ENCODE peak calls at places on chromosomes 7 and 10, in four cellular contexts. P is GM12878, N is K562, W is HL-60. T is an unnamed sample.

GRCh38 chr7:79691094-79691493 is 237.6 kb upstream of the MAGI2 start:
- DNase-seq in P (no peak), N (no peak), W (no peak), T (no peak)

GRCh38 chr10:35440016-35440415 is 103.7 kb downstream of the CCNY start:
- DNase-seq in P (no peak), N (no peak), W (no peak), T (no peak)

GRCh38 chr7:112272921-112273561 is 66.5 kb downstream of the ZNF277 start:
- DNase-seq in P (no peak), N (no peak), W (no peak), T (no peak)

GRCh38 chr7:129612112-129613015 is 844 bp downstream of the NRF1 start:
- DNase-seq in P (no peak), N (no peak), W (no peak), T (no peak)

GRCh38 chr10:36808625-36809362 is 316.6 kb upstream of the ANKRD30A start:
- DNase-seq in P (no peak), N (no peak), W (no peak), T (no peak)

GRCh38 chr10:129949411-129950335 is 14.4 kb downstream of the EBF3 start:
- DNase-seq in P (no peak), N (no peak), W (no peak), T (no peak)

GRCh38 chr10:73253226-73253557 is 748 bp upstream of the MRPS16 start:
- DNase-seq in P (no peak), N (peak), W (no peak), T (peak)

GRCh38 chr7:29798422-29798821 is 7.9 kb upstream of the WIPF3 start:
- DNase-seq in P (no peak), N (no peak), W (peak), T (no peak)

GRCh38 chr10:97713351-97713827 is at the start of gene MARVELD1:
- DNase-seq in P (no peak), N (peak), W (peak), T (peak)

GRCh38 chr7:98978672-98979071 is 100.3 kb downstream of the TRRAP start:
- DNase-seq in P (no peak), N (no peak), W (no peak), T (no peak)

GRCh38 chr7:155369-156000 is 36.9 kb upstream of the FAM20C start:
- DNase-seq in P (no peak), N (no peak), W (no peak), T (no peak)

GRCh38 chr10:25113231-25114035 is 61.4 kb upstream of the GPR158 start:
- DNase-seq in P (no peak), N (peak), W (no peak), T (peak)

GRCh38 chr10:114811769-114812353 is 9.7 kb upstream of the FHIP2A start:
- DNase-seq in P (no peak), N (no peak), W (no peak), T (no peak)

GRCh38 chr10:97923057-97923456 is 73.4 kb downstream of the GOLGA7B start:
- DNase-seq in P (no peak), N (no peak), W (no peak), T (no peak)

GRCh38 chr10:63429280-63429679 is 36.5 kb downstream of the JMJD1C start:
- DNase-seq in P (no peak), N (no peak), W (no peak), T (no peak)

GRCh38 chr7:13830604-13830915 is 158.9 kb downstream of the ETV1 start:
- DNase-seq in P (no peak), N (no peak), W (no peak), T (no peak)

GRCh38 chr7:40715053-40715430 is 580.2 kb downstream of the SUGCT start:
- DNase-seq in P (no peak), N (no peak), W (no peak), T (no peak)

GRCh38 chr10:114517681-114518250 is 113.5 kb upstream of the AFAP1L2 start:
- DNase-seq in P (no peak), N (no peak), W (no peak), T (no peak)

GRCh38 chr10:51896849-51897248 is 197.5 kb upstream of the CSTF2T start:
- DNase-seq in P (no peak), N (no peak), W (no peak), T (no peak)

GRCh38 chr10:21712975-21713374 is 178.9 kb downstream of the MLLT10 start:
- DNase-seq in P (no peak), N (no peak), W (no peak), T (no peak)

GRCh38 chr7:36487756-36488336 is 98.2 kb downstream of the ANLN start:
- DNase-seq in P (peak), N (no peak), W (peak), T (peak)

GRCh38 chr7:143906895-143907294 is 4.9 kb upstream of the TCAF1 start:
- DNase-seq in P (no peak), N (no peak), W (no peak), T (no peak)

GRCh38 chr10:77592946-77593636 is 44.5 kb downstream of the KCNMA1 start:
- DNase-seq in P (no peak), N (no peak), W (no peak), T (no peak)

GRCh38 chr10:62710182-62710581 is 94.3 kb upstream of the ADO start:
- DNase-seq in P (no peak), N (no peak), W (no peak), T (no peak)

GRCh38 chr7:82559203-82559805 is 115.7 kb upstream of the CACNA2D1 start:
- DNase-seq in P (no peak), N (no peak), W (no peak), T (no peak)

GRCh38 chr7:137755846-137756685 is 90.7 kb downstream of the DGKI start:
- DNase-seq in P (no peak), N (no peak), W (no peak), T (no peak)

GRCh38 chr10:11210211-11210922 is 192.7 kb downstream of the CELF2 start:
- DNase-seq in P (no peak), N (no peak), W (no peak), T (no peak)

GRCh38 chr7:102439963-102440795 is 6.8 kb downstream of the ORAI2 start:
- DNase-seq in P (no peak), N (peak), W (no peak), T (no peak)

GRCh38 chr7:144489504-144489903 is 86.0 kb upstream of the NOBOX start:
- DNase-seq in P (no peak), N (no peak), W (no peak), T (no peak)

GRCh38 chr7:36765605-36766004 is 41.3 kb upstream of the AOAH start:
- DNase-seq in P (no peak), N (peak), W (no peak), T (no peak)

GRCh38 chr7:30920021-30920583 is 8.4 kb downstream of the AQP1 start:
- DNase-seq in P (no peak), N (no peak), W (no peak), T (no peak)

GRCh38 chr7:7653568-7654187 is 13.1 kb downstream of the UMAD1 start:
- DNase-seq in P (peak), N (peak), W (no peak), T (no peak)

GRCh38 chr10:131683281-131683861 is 217.4 kb upstream of the PPP2R2D start:
- DNase-seq in P (no peak), N (no peak), W (no peak), T (no peak)

GRCh38 chr10:33421789-33422188 is 87.3 kb upstream of the NRP1 start:
- DNase-seq in P (no peak), N (no peak), W (no peak), T (no peak)

GRCh38 chr10:119251315-119251708 is 43.9 kb downstream of the GRK5 start:
- DNase-seq in P (no peak), N (peak), W (no peak), T (no peak)

GRCh38 chr10:71440506-71441035 is 43.9 kb downstream of the CDH23 start:
- DNase-seq in P (no peak), N (no peak), W (no peak), T (no peak)

GRCh38 chr7:149477494-149478443 is 16.9 kb upstream of the ZNF777 start:
- DNase-seq in P (no peak), N (no peak), W (no peak), T (no peak)
- TF ChIP-seq POLR2AphosphoS5 in P (no peak), N (no peak), W (no peak), T (no peak)

GRCh38 chr10:49608925-49609282 is 1.2 kb upstream of the SLC18A3 start:
- DNase-seq in P (no peak), N (no peak), W (no peak), T (no peak)
- TF ChIP-seq SPI1 in P (no peak), N (no peak), W (no peak), T (no peak)

GRCh38 chr10:43814611-43815010 is 165.9 kb upstream of the ZNF32 start:
- DNase-seq in P (no peak), N (no peak), W (no peak), T (no peak)

GRCh38 chr10:43818687-43819086 is 170.0 kb upstream of the ZNF32 start:
- DNase-seq in P (no peak), N (no peak), W (no peak), T (no peak)

GRCh38 chr10:43815486-43815885 is 166.8 kb upstream of the ZNF32 start:
- DNase-seq in P (no peak), N (no peak), W (no peak), T (no peak)

GRCh38 chr10:43817368-43817767 is 168.7 kb upstream of the ZNF32 start:
- DNase-seq in P (no peak), N (no peak), W (no peak), T (no peak)

GRCh38 chr10:43816351-43817321 is 168.0 kb upstream of the ZNF32 start:
- DNase-seq in P (peak), N (no peak), W (no peak), T (peak)
- TF ChIP-seq POLR2AphosphoS5 in P (no peak), N (no peak), W (no peak), T (no peak)

GRCh38 chr7:25263292-25263691 is 35.0 kb upstream of the NPVF start:
- DNase-seq in P (no peak), N (no peak), W (no peak), T (no peak)
- TF ChIP-seq SPI1 in P (no peak), N (no peak), W (no peak), T (no peak)

GRCh38 chr10:89102710-89103109 is 104.4 kb downstream of the CH25H start:
- DNase-seq in P (no peak), N (no peak), W (no peak), T (no peak)
- TF ChIP-seq POLR2AphosphoS5 in P (no peak), N (no peak), W (no peak), T (no peak)

DNA sequence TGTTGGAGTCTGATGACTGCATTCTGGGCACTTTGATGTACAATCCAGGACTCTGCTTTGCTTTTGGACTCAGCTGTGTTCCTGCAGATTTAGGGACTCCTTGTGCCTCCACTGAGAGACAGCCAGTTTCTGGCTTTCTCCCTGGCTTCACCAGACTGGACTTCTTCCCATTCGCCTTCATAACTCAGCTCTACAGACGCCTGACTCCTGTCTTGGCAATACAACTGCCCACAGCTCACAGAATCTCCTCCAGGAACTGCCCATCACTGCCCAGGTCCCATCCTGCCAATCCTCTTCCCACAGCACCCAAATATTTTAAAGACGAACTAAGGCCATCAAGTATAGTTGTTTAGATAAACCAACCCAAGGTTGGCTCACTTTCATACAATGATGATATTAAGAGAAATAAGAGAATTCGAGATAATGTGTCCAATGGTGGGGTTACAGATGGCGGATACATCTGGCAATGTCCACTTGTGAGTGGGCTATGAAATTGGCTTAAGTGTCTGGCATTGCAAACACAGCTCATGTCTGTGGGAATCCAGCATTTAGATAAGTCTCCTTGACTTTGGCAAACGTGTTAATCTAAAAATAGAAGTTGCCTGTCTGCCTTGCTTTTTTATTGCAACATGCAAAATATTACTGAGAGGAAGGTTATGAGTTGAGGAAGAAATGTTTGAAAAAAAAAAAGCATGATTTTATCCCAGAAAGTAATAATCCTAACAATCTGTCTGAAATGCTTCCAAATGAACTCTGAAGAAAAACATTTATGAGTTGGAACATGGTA is 95.1 kb downstream of the ITGA8 start:
- DNase-seq in P (no peak), N (no peak), W (no peak), T (no peak)
- TF ChIP-seq SPI1 in P (no peak), N (no peak), W (no peak), T (no peak)

GRCh38 chr10:111801841-111802240 is 381.7 kb downstream of the GPAM start:
- DNase-seq in P (no peak), N (no peak), W (no peak), T (no peak)
- TF ChIP-seq POLR2AphosphoS5 in P (no peak), N (no peak), W (no peak), T (no peak)

DNA sequence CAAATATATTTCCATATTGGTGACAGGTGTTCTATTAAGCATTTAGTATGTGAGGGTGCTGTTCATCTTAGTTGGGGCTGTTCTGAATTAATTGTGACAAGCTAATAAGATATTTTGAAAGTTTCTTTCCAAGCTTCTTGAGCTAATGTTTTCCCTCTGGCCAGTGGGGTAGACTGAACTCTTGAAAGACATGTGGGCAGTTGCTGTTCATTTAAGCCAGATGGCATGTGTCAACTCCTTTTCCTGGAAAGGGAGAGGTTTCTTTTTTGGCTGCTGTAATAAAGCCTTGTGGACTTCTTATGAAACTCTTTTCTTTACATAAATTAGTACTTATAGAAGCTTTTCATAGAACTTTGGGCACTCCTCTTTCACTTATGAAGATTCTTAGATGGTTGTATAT is 21.7 kb downstream of the RAB18 start:
- DNase-seq in P (no peak), N (no peak), W (no peak), T (no peak)
- TF ChIP-seq SPI1 in P (no peak), N (no peak), W (no peak), T (no peak)

DNA sequence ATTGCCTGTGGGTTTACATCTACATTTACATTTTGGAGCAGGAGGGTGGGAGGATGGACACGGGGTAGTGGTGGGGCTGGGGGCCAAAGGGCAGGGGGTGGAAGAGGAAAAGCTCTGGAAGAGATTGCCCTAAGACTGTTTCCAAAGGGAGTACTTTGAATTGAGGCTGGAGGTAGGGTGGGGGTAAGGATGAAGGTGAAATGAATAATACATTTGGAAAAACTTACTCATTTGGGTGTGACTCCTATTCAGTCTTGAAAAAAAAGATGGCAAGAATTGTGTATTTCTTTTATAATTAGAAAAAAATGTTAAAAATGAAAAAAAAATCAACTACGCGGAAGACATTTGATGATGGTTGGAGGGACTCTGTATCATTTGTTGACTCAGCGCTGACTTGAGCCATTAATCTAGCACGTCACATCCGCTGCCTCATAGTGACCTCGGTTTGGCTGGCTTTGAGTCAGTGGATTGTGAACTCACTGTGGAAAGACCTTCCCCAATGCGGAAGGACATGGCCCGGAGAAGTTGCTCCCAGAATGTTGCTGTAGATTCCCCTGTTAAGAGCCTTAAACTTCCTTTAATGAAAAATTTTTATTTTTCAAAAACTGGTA is 2.8 kb downstream of the FAM180A start:
- DNase-seq in P (no peak), N (no peak), W (no peak), T (no peak)
- TF ChIP-seq POLR2AphosphoS5 in P (no peak), N (no peak), W (no peak), T (no peak)

GRCh38 chr10:14477408-14477710 is 146.6 kb upstream of the FRMD4A start:
- DNase-seq in P (no peak), N (no peak), W (no peak), T (no peak)
- TF ChIP-seq SPI1 in P (no peak), N (no peak), W (no peak), T (no peak)